ENCODE peak calls at places on chromosomes 5 and 9, in eight cellular contexts. One of them, this sample, is unnamed. For H3K4me1, the result is how much of the 10 kb centered on the place peaks cover.

GRCh38 chr9:81191222-81191621 is 498.1 kb downstream of the TLE1 start:
- DNase-seq in GM23338: no peak
- DNase-seq in PC-3: peak
- DNase-seq in SK-N-SH: no peak
- DNase-seq in hepatocyte: no peak
- DNase-seq in HCT116: no peak
- DNase-seq in neural progenitor cell: no peak
- DNase-seq in OCI-LY7: no peak
- DNase-seq in this sample: no peak

GRCh38 chr5:52801329-52801728 is 13.6 kb downstream of the ITGA1 start:
- DNase-seq in neural progenitor cell: peak
- DNase-seq in GM23338: peak
- DNase-seq in SK-N-SH: no peak
- DNase-seq in OCI-LY7: peak
- DNase-seq in hepatocyte: peak
- DNase-seq in PC-3: peak
- DNase-seq in HCT116: no peak
- DNase-seq in this sample: peak

GRCh38 chr5:6594066-6594465 is 38.8 kb downstream of the NSUN2 start:
- DNase-seq in neural progenitor cell: no peak
- DNase-seq in hepatocyte: no peak
- DNase-seq in SK-N-SH: no peak
- DNase-seq in HCT116: no peak
- DNase-seq in PC-3: no peak
- DNase-seq in OCI-LY7: no peak
- DNase-seq in GM23338: no peak
- DNase-seq in this sample: no peak

GRCh38 chr5:134451618-134452505 is 40.2 kb upstream of the CDKN2AIPNL start:
- DNase-seq in HCT116: no peak
- DNase-seq in PC-3: peak
- DNase-seq in hepatocyte: peak
- DNase-seq in neural progenitor cell: no peak
- DNase-seq in OCI-LY7: no peak
- DNase-seq in SK-N-SH: no peak
- DNase-seq in GM23338: no peak
- DNase-seq in this sample: peak

GRCh38 chr5:143890475-143890874 is 78.5 kb downstream of the HMHB1 start:
- DNase-seq in PC-3: no peak
- DNase-seq in hepatocyte: no peak
- DNase-seq in HCT116: no peak
- DNase-seq in GM23338: no peak
- DNase-seq in OCI-LY7: no peak
- DNase-seq in neural progenitor cell: no peak
- DNase-seq in SK-N-SH: no peak
- DNase-seq in this sample: peak

GRCh38 chr9:34651876-34652602 is at the start of gene IL11RA:
- DNase-seq in HCT116: peak
- DNase-seq in GM23338: peak
- DNase-seq in hepatocyte: peak
- DNase-seq in OCI-LY7: peak
- DNase-seq in neural progenitor cell: peak
- DNase-seq in SK-N-SH: no peak
- DNase-seq in PC-3: peak
- DNase-seq in this sample: peak

GRCh38 chr5:138949988-138950387 is 74.9 kb upstream of the LRRTM2 start:
- DNase-seq in GM23338: no peak
- DNase-seq in OCI-LY7: no peak
- DNase-seq in PC-3: no peak
- DNase-seq in neural progenitor cell: no peak
- DNase-seq in SK-N-SH: peak
- DNase-seq in HCT116: no peak
- DNase-seq in hepatocyte: no peak
- DNase-seq in this sample: no peak

GRCh38 chr9:91127653-91128052 is 234.1 kb downstream of the AUH start:
- DNase-seq in neural progenitor cell: no peak
- DNase-seq in GM23338: no peak
- DNase-seq in HCT116: no peak
- DNase-seq in SK-N-SH: no peak
- DNase-seq in hepatocyte: no peak
- DNase-seq in PC-3: peak
- DNase-seq in OCI-LY7: no peak
- DNase-seq in this sample: peak

GRCh38 chr9:128282500-128282899 is 6.4 kb downstream of the SWI5 start:
- DNase-seq in hepatocyte: no peak
- DNase-seq in SK-N-SH: no peak
- DNase-seq in neural progenitor cell: no peak
- DNase-seq in HCT116: no peak
- DNase-seq in OCI-LY7: no peak
- DNase-seq in PC-3: peak
- DNase-seq in GM23338: no peak
- DNase-seq in this sample: peak

GRCh38 chr5:27830551-27830950 is 792.2 kb upstream of the CDH9 start:
- DNase-seq in HCT116: no peak
- DNase-seq in PC-3: no peak
- DNase-seq in GM23338: no peak
- DNase-seq in SK-N-SH: no peak
- DNase-seq in neural progenitor cell: no peak
- DNase-seq in OCI-LY7: no peak
- DNase-seq in hepatocyte: no peak
- DNase-seq in this sample: peak

GRCh38 chr9:96067004-96067403 is 191.5 kb downstream of the ERCC6L2 start:
- DNase-seq in neural progenitor cell: no peak
- DNase-seq in HCT116: no peak
- DNase-seq in SK-N-SH: no peak
- DNase-seq in GM23338: no peak
- DNase-seq in PC-3: no peak
- DNase-seq in hepatocyte: no peak
- DNase-seq in OCI-LY7: no peak
- DNase-seq in this sample: no peak

GRCh38 chr5:178213003-178213449 is 8.7 kb downstream of the HNRNPAB start:
- DNase-seq in SK-N-SH: no peak
- DNase-seq in GM23338: no peak
- DNase-seq in HCT116: no peak
- DNase-seq in hepatocyte: no peak
- DNase-seq in PC-3: no peak
- DNase-seq in neural progenitor cell: no peak
- DNase-seq in OCI-LY7: no peak
- DNase-seq in this sample: no peak

GRCh38 chr5:87589587-87589986 is 176.9 kb upstream of the CCNH start:
- DNase-seq in HCT116: no peak
- DNase-seq in PC-3: no peak
- DNase-seq in SK-N-SH: no peak
- DNase-seq in OCI-LY7: no peak
- DNase-seq in neural progenitor cell: no peak
- DNase-seq in hepatocyte: no peak
- DNase-seq in GM23338: no peak
- DNase-seq in this sample: no peak

GRCh38 chr5:65108786-65109743 is 340.3 kb downstream of the CWC27 start:
- DNase-seq in HCT116: no peak
- DNase-seq in GM23338: no peak
- DNase-seq in OCI-LY7: no peak
- DNase-seq in hepatocyte: no peak
- DNase-seq in neural progenitor cell: no peak
- DNase-seq in PC-3: no peak
- DNase-seq in SK-N-SH: no peak
- DNase-seq in this sample: peak

GRCh38 chr9:116039893-116040292 is 113.7 kb upstream of the PAPPA start:
- DNase-seq in OCI-LY7: no peak
- DNase-seq in PC-3: no peak
- DNase-seq in GM23338: no peak
- DNase-seq in neural progenitor cell: no peak
- DNase-seq in hepatocyte: no peak
- DNase-seq in HCT116: no peak
- DNase-seq in SK-N-SH: no peak
- DNase-seq in this sample: no peak

GRCh38 chr5:141811287-141812155 is 66.7 kb downstream of the PCDH1 start:
- DNase-seq in HCT116: no peak
- DNase-seq in OCI-LY7: peak
- DNase-seq in SK-N-SH: peak
- DNase-seq in neural progenitor cell: peak
- DNase-seq in hepatocyte: peak
- DNase-seq in GM23338: peak
- DNase-seq in PC-3: no peak
- DNase-seq in this sample: peak

GRCh38 chr5:87524217-87524616 is 111.5 kb upstream of the CCNH start:
- DNase-seq in neural progenitor cell: no peak
- DNase-seq in PC-3: no peak
- DNase-seq in hepatocyte: no peak
- DNase-seq in HCT116: no peak
- DNase-seq in OCI-LY7: no peak
- DNase-seq in GM23338: no peak
- DNase-seq in SK-N-SH: no peak
- DNase-seq in this sample: no peak

GRCh38 chr5:8905021-8905420 is 640.9 kb downstream of the SEMA5A start:
- DNase-seq in GM23338: no peak
- DNase-seq in HCT116: no peak
- DNase-seq in hepatocyte: peak
- DNase-seq in OCI-LY7: no peak
- DNase-seq in PC-3: peak
- DNase-seq in neural progenitor cell: no peak
- DNase-seq in SK-N-SH: no peak
- DNase-seq in this sample: peak

GRCh38 chr9:129868571-129869486 is 33.6 kb downstream of the USP20 start:
- DNase-seq in neural progenitor cell: no peak
- DNase-seq in GM23338: no peak
- DNase-seq in PC-3: peak
- DNase-seq in OCI-LY7: no peak
- DNase-seq in SK-N-SH: no peak
- DNase-seq in hepatocyte: no peak
- DNase-seq in HCT116: no peak
- DNase-seq in this sample: no peak

GRCh38 chr9:133113163-133113927 is 7.7 kb downstream of the RALGDS start:
- DNase-seq in PC-3: no peak
- DNase-seq in HCT116: no peak
- DNase-seq in hepatocyte: no peak
- DNase-seq in GM23338: no peak
- DNase-seq in neural progenitor cell: no peak
- DNase-seq in SK-N-SH: no peak
- DNase-seq in OCI-LY7: no peak
- DNase-seq in this sample: peak

GRCh38 chr5:73792687-73793320 is 166.8 kb downstream of the ARHGEF28 start:
- DNase-seq in hepatocyte: peak
- DNase-seq in GM23338: peak
- DNase-seq in HCT116: peak
- DNase-seq in OCI-LY7: peak
- DNase-seq in PC-3: peak
- DNase-seq in SK-N-SH: peak
- DNase-seq in neural progenitor cell: peak
- DNase-seq in this sample: peak

GRCh38 chr9:70409280-70409679 is 5.2 kb downstream of the KLF9 start:
- DNase-seq in GM23338: no peak
- DNase-seq in neural progenitor cell: no peak
- DNase-seq in PC-3: no peak
- DNase-seq in SK-N-SH: no peak
- DNase-seq in hepatocyte: no peak
- DNase-seq in OCI-LY7: no peak
- DNase-seq in HCT116: no peak
- DNase-seq in this sample: no peak
- H3K4me1 ChIP-seq in GM23338: under half
- H3K4me1 ChIP-seq in neural progenitor cell: under half
- H3K4me1 ChIP-seq in PC-3: under half
- H3K4me1 ChIP-seq in SK-N-SH: under half
- H3K4me1 ChIP-seq in hepatocyte: under half
- H3K4me1 ChIP-seq in OCI-LY7: under half
- H3K4me1 ChIP-seq in HCT116: under half
- H3K4me1 ChIP-seq in this sample: under half

DNA sequence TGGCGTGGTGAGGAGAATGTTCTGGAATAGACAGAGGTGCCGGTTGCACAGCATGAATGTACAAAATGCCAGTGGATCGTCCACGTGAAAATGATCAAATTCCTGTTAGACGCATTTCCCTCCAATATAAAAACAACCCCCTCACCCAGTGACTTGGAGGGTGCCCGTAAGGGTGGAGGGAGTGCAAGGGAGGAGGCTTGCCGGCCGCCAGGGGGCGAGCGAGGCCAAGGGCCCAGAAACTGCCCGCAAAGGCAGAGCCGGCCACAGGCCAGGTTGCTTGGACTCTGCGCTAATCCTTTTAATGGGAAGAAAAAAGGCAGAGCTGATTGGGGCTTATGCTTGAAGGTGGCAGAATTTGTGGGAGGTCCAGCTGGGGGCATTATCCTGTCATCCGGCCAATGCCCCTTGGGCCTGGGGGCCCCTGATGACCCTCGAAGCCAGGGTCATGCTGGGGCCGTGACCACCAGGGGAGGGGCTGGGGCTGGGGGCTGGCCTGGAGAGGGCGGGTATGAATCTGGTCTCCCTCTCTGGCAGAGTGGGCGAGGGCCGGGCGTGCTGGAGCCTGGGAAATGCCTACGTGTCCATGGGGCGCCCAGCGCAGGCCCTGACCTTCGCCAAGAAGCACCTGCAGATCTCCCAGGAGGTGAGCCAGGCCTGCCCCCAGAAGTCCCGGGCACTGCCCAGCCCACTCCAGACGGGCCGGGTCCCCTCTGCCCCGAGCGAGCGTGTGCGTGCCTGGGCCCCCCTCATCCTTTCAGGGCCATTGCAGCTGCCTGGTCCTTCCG is 12.0 kb downstream of the GPSM1 start:
- DNase-seq in HCT116: no peak
- DNase-seq in PC-3: peak
- DNase-seq in neural progenitor cell: peak
- DNase-seq in GM23338: peak
- DNase-seq in hepatocyte: peak
- DNase-seq in SK-N-SH: peak
- DNase-seq in OCI-LY7: peak
- DNase-seq in this sample: peak
- TF ChIP-seq EZH2phosphoT487 in HCT116: no peak
- TF ChIP-seq EZH2phosphoT487 in PC-3: no peak
- TF ChIP-seq EZH2phosphoT487 in neural progenitor cell: peak
- TF ChIP-seq EZH2phosphoT487 in GM23338: no peak
- TF ChIP-seq EZH2phosphoT487 in hepatocyte: no peak
- TF ChIP-seq EZH2phosphoT487 in SK-N-SH: no peak
- TF ChIP-seq EZH2phosphoT487 in OCI-LY7: no peak
- TF ChIP-seq EZH2phosphoT487 in this sample: no peak

DNA sequence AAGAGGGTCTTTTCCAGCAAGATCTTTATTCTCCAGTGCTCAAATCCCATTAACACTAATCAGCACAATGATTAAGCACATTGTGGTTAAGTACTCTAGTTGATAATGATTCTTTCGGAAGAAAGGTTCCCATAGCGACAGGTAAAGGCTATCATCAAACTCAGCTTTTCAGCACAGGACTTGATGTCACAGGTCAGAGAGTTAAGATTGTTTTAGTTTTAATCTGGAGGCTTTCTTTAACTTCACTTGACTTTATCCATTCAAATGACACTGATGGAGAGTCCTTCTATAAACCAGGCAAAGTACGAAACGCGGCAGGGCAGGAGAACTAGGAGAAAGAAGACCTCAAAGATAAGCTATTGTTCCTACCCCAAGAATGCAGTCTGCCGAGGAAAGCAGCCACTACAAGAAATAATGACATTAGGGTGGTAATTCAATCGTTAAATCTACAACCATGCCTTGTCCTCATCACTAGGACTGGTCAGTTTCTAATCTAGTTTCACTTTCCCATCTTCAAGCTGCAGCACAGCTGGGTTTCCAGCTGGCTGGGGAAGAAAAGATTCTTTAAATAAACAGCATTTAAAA is 4.6 kb downstream of the NRG2 start:
- DNase-seq in GM23338: peak
- DNase-seq in OCI-LY7: no peak
- DNase-seq in neural progenitor cell: peak
- DNase-seq in PC-3: no peak
- DNase-seq in HCT116: no peak
- DNase-seq in hepatocyte: no peak
- DNase-seq in SK-N-SH: peak
- DNase-seq in this sample: peak
- H2AFZ ChIP-seq in GM23338: no peak
- H2AFZ ChIP-seq in OCI-LY7: peak
- H2AFZ ChIP-seq in neural progenitor cell: no peak
- H2AFZ ChIP-seq in PC-3: peak
- H2AFZ ChIP-seq in HCT116: no peak
- H2AFZ ChIP-seq in hepatocyte: peak
- H2AFZ ChIP-seq in SK-N-SH: peak
- H2AFZ ChIP-seq in this sample: peak

GRCh38 chr9:107282759-107283620 is at the start of gene RAD23B:
- DNase-seq in OCI-LY7: peak
- DNase-seq in neural progenitor cell: peak
- DNase-seq in hepatocyte: peak
- DNase-seq in GM23338: peak
- DNase-seq in HCT116: peak
- DNase-seq in PC-3: peak
- DNase-seq in SK-N-SH: peak
- DNase-seq in this sample: peak
- H3K4me1 ChIP-seq in OCI-LY7: under half
- H3K4me1 ChIP-seq in neural progenitor cell: under half
- H3K4me1 ChIP-seq in hepatocyte: under half
- H3K4me1 ChIP-seq in GM23338: under half
- H3K4me1 ChIP-seq in HCT116: half or more
- H3K4me1 ChIP-seq in PC-3: under half
- H3K4me1 ChIP-seq in SK-N-SH: under half
- H3K4me1 ChIP-seq in this sample: under half

This sample was measured in GM23248.